ENCODE peak calls at places on chromosomes 12 and 14, in seven cellular contexts. I is brain microvascular endothelial cell, V is prostate gland, D is pancreas, J is adrenal gland, R is lower lobe of right lung, C is AG10803. U is an unnamed sample.

GRCh38 chr12:96196781-96197180 is 2.6 kb downstream of the ELK3 start:
- DNase-seq in J (no peak), R (no peak), C (peak; percentile 33), D (no peak), I (no peak), V (no peak), U (no peak)

GRCh38 chr12:57238854-57239554 is 9.5 kb downstream of the SHMT2 start:
- DNase-seq in J (peak; percentile 82), I (peak; percentile 76), C (peak; percentile 88), D (peak; percentile 89), V (peak; percentile 78), R (peak; percentile 91), U (peak; percentile 97)

GRCh38 chr12:78865297-78865955 is 852 bp downstream of the SYT1 start:
- DNase-seq in J (no peak), V (no peak), I (no peak), D (no peak), C (no peak), R (no peak), U (no peak)

GRCh38 chr14:89386214-89386886 is 30.7 kb downstream of the FOXN3 start:
- DNase-seq in C (no peak), V (no peak), J (peak; percentile 67), I (peak; percentile 41), D (no peak), R (no peak), U (no peak)

GRCh38 chr14:78127233-78127632 is 42.9 kb upstream of the NRXN3 start:
- DNase-seq in V (no peak), I (no peak), J (no peak), R (no peak), C (no peak), D (no peak), U (no peak)

GRCh38 chr12:13631873-13632272 is 349.5 kb downstream of the GRIN2B start:
- DNase-seq in D (no peak), R (no peak), V (no peak), C (no peak), I (no peak), J (no peak), U (no peak)

GRCh38 chr12:80627773-80628172 is 79.7 kb upstream of the MYF6 start:
- DNase-seq in I (peak; percentile 47), C (peak; percentile 67), J (no peak), V (no peak), D (no peak), R (no peak), U (no peak)

GRCh38 chr12:107243316-107243715 is 150.0 kb upstream of the CRY1 start:
- DNase-seq in D (peak; percentile 72), V (no peak), R (no peak), I (no peak), J (no peak), C (no peak), U (no peak)

GRCh38 chr12:22333186-22333745 is 1.2 kb downstream of the ST8SIA1 start:
- DNase-seq in D (no peak), V (no peak), I (peak; percentile 44), J (no peak), C (peak; percentile 25), R (no peak), U (no peak)

GRCh38 chr12:107349008-107349747 is 255.8 kb upstream of the CRY1 start:
- DNase-seq in R (no peak), D (peak; percentile 34), J (no peak), C (peak; percentile 83), V (peak; percentile 90), I (peak; percentile 78), U (no peak)

GRCh38 chr14:37598973-37599526 is 3.6 kb downstream of the TTC6 start:
- DNase-seq in V (no peak), R (no peak), I (no peak), D (no peak), C (no peak), J (no peak), U (no peak)

GRCh38 chr12:125454786-125455450 is 389.7 kb downstream of the AACS start:
- DNase-seq in I (no peak), R (no peak), D (no peak), J (no peak), C (no peak), V (no peak), U (no peak)

GRCh38 chr12:2233034-2233433 is 180.2 kb downstream of the CACNA1C start:
- DNase-seq in V (no peak), D (no peak), J (no peak), R (no peak), I (no peak), C (peak; percentile 26), U (no peak)

GRCh38 chr12:104138747-104139186 is 757 bp upstream of the NFYB start:
- DNase-seq in J (peak; percentile 11), V (no peak), R (no peak), C (peak; percentile 15), D (peak; percentile 32), I (no peak), U (peak; percentile 15)

GRCh38 chr14:40362856-40363255 is 930.6 kb upstream of the FBXO33 start:
- DNase-seq in D (no peak), V (no peak), I (no peak), C (no peak), R (no peak), J (no peak), U (no peak)

GRCh38 chr14:58738876-58739275 is 101.1 kb downstream of the DACT1 start:
- DNase-seq in R (no peak), D (no peak), J (no peak), V (no peak), C (peak; percentile 61), I (no peak), U (no peak)

GRCh38 chr12:112947761-112948160 is 9.5 kb downstream of the OAS3 start:
- DNase-seq in C (no peak), R (no peak), V (no peak), D (no peak), J (no peak), I (no peak), U (no peak)

GRCh38 chr12:48342980-48343379 is 7.7 kb downstream of the ZNF641 start:
- DNase-seq in I (no peak), R (no peak), C (no peak), J (no peak), V (no peak), D (no peak), U (no peak)

GRCh38 chr14:105195533-105196227 is 14.6 kb upstream of the NUDT14 start:
- DNase-seq in D (no peak), R (no peak), V (no peak), C (no peak), I (peak; percentile 17), J (no peak), U (no peak)

GRCh38 chr14:69636051-69636639 is 24.7 kb downstream of the SUSD6 start:
- DNase-seq in J (no peak), V (no peak), C (no peak), R (no peak), I (no peak), D (no peak), U (no peak)

GRCh38 chr14:36941783-36942521 is 230.5 kb downstream of the SLC25A21 start:
- DNase-seq in D (peak; percentile 71), V (peak; percentile 67), J (peak; percentile 66), I (peak; percentile 74), C (peak; percentile 63), R (peak; percentile 68), U (peak; percentile 28)

DNA sequence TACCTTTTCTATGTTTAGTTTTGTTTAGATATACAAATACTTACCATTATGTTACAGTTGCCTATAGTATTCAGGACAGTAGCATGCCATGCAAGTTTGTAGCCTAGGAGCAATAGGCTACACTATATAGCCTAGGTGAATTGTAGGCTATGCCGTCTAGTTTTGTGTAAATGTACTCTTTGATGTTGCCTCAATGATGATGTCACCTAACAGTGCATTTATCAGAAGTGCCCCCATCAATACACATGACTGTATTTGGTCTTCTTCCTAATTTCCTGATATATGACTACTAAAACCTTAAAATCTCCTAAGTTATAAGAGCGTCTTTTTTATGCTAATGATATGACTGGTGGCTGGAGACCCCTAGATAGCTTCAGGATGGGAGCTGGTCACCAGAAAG is 394.4 kb upstream of the STXBP6 start:
- DNase-seq in J (no peak), C (no peak), I (no peak), V (no peak), D (no peak), R (no peak), U (no peak)
- TF ChIP-seq CTCF in J (no peak), C (no peak), I (no peak), V (no peak), D (no peak), R (no peak), U (no peak)

GRCh38 chr14:63707216-63707615 is 20.6 kb downstream of the SGPP1 start:
- DNase-seq in J (no peak), D (no peak), C (no peak), V (no peak), I (no peak), R (no peak), U (no peak)
- TF ChIP-seq CTCF in J (no peak), D (no peak), C (no peak), V (no peak), I (no peak), R (no peak), U (no peak)

DNA sequence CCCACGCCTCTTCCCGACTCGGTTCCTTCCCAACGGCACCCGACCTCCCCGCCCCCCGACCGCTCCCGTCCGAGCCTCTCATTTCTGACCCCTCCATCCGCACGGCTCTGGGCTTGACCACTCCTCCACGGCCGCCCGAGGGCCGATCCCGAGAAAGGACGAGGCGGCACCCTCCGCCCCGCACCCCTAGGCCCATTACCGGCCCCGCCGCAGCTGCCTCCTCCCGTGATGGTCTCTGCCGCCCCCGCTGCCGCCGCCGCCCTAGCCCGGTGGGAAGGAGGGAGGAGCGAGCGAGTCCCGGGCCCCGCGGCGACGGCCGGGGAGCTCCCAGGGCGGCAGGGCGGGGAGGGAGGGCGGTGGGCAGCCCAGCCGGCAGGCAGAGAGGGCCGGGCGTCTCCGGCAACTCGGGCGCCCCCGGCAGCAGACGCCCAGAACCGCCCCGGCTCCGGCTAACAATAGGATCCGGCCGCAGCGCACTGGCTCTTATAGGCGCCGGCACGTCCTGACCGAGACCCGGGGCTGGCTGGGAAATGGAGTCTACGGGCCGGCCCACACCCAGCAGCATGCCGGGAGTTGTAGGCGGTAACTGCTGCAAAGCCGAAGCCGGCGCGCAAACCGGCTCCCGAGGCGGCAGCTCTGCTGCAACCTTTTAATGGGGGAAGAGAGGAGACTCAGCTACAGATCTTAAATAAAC is at the start of gene CSRNP2:
- DNase-seq in J (peak; percentile 96), V (peak; percentile 97), C (peak; percentile 95), I (peak; percentile 96), R (peak; percentile 98), D (peak; percentile 96), U (peak; percentile 98)
- TF ChIP-seq CTCF in J (no peak), V (peak; percentile 29), C (no peak), I (no peak), R (peak; percentile 31), D (no peak), U (no peak)

DNA sequence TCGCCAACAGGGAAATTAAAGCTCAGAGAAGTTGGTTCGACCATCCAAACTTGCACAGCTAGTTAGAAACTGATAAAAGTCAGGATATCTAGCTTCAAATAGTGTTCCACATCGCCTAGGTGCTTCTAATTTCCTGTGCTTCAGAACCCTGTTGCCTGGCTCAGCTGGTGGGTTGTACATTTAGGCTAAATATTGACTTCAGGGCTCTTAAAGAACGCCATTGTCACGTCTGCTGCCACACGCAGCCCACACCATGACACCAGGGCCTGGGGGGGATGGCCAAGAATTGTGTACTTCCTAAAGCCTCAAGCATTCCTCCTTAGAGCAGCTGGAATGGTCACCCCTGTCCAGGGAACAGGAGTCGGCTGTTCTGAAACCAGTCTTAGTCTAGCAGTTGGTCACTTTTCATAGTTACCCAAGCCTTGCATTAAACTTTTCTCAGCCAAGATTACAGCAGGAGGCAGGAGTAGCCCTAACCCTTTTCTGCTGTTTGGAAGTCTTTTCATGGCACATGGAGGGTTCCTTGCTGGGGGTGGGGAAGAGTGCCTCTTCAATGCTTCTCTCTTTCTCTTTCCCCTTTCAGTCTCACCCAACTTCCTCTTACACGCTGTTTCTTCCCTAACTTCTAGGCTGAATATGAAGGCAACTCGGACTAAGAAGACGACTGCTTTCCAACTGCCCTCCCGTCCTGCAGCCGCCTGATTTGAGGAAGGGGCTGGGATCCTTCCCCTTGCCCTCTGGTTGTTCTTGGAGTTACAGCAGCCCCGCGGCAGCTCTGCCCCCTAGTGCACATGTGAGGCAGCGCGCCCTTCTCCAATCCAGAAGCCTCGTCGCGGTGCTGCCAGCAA is 17.1 kb downstream of the FOS start:
- DNase-seq in C (peak; percentile 66), V (peak; percentile 79), J (peak; percentile 84), D (peak; percentile 83), I (peak; percentile 75), R (peak; percentile 86), U (peak; percentile 79)
- TF ChIP-seq CTCF in C (peak; percentile 96), V (peak; percentile 98), J (peak; percentile 99), D (peak; percentile 95), I (peak; percentile 99), R (peak; percentile 96), U (peak; percentile 91)